ENCODE peak calls at places on chromosomes 16 and 17, in four cellular contexts. One of them, this sample, is unnamed.

GRCh38 chr17:76905036-76905435 is 36.8 kb downstream of the MGAT5B start:
- DNase-seq in NCI-H1092: no peak
- DNase-seq in stimulated activated CD8-positive, alpha-beta memory T cell treated with anti-CD3 and anti-CD28 coated beads, Interleukin-15, amount 100 ng/mL, for 1 hour: no peak
- DNase-seq in SHP77 treated with DMSO at 0.1 percent for 48 hours: no peak
- DNase-seq in this sample: no peak

GRCh38 chr17:78818932-78819331 is 21.7 kb downstream of the USP36 start:
- DNase-seq in NCI-H1092: no peak
- DNase-seq in stimulated activated CD8-positive, alpha-beta memory T cell treated with anti-CD3 and anti-CD28 coated beads, Interleukin-15, amount 100 ng/mL, for 1 hour: peak
- DNase-seq in SHP77 treated with DMSO at 0.1 percent for 48 hours: no peak
- DNase-seq in this sample: no peak

GRCh38 chr17:62187681-62188080 is 122.6 kb upstream of the MED13 start:
- DNase-seq in NCI-H1092: no peak
- DNase-seq in stimulated activated CD8-positive, alpha-beta memory T cell treated with anti-CD3 and anti-CD28 coated beads, Interleukin-15, amount 100 ng/mL, for 1 hour: no peak
- DNase-seq in SHP77 treated with DMSO at 0.1 percent for 48 hours: no peak
- DNase-seq in this sample: no peak

GRCh38 chr17:36824678-36825091 is 112.6 kb upstream of the LHX1 start:
- DNase-seq in NCI-H1092: no peak
- DNase-seq in stimulated activated CD8-positive, alpha-beta memory T cell treated with anti-CD3 and anti-CD28 coated beads, Interleukin-15, amount 100 ng/mL, for 1 hour: no peak
- DNase-seq in SHP77 treated with DMSO at 0.1 percent for 48 hours: no peak
- DNase-seq in this sample: no peak

GRCh38 chr16:27318399-27319256 is 4.9 kb downstream of the IL4R start:
- DNase-seq in NCI-H1092: no peak
- DNase-seq in stimulated activated CD8-positive, alpha-beta memory T cell treated with anti-CD3 and anti-CD28 coated beads, Interleukin-15, amount 100 ng/mL, for 1 hour: peak
- DNase-seq in SHP77 treated with DMSO at 0.1 percent for 48 hours: no peak
- DNase-seq in this sample: no peak

GRCh38 chr16:67279296-67280089 is at the start of gene PLEKHG4:
- DNase-seq in NCI-H1092: peak
- DNase-seq in stimulated activated CD8-positive, alpha-beta memory T cell treated with anti-CD3 and anti-CD28 coated beads, Interleukin-15, amount 100 ng/mL, for 1 hour: peak
- DNase-seq in SHP77 treated with DMSO at 0.1 percent for 48 hours: peak
- DNase-seq in this sample: no peak

GRCh38 chr16:84730406-84731106 is 30.8 kb downstream of the USP10 start:
- DNase-seq in NCI-H1092: no peak
- DNase-seq in stimulated activated CD8-positive, alpha-beta memory T cell treated with anti-CD3 and anti-CD28 coated beads, Interleukin-15, amount 100 ng/mL, for 1 hour: no peak
- DNase-seq in SHP77 treated with DMSO at 0.1 percent for 48 hours: peak
- DNase-seq in this sample: peak

GRCh38 chr17:39178516-39178915 is 12.6 kb upstream of the ARL5C start:
- DNase-seq in NCI-H1092: no peak
- DNase-seq in stimulated activated CD8-positive, alpha-beta memory T cell treated with anti-CD3 and anti-CD28 coated beads, Interleukin-15, amount 100 ng/mL, for 1 hour: no peak
- DNase-seq in SHP77 treated with DMSO at 0.1 percent for 48 hours: no peak
- DNase-seq in this sample: no peak

GRCh38 chr16:80583466-80583865 is 42.7 kb downstream of the DYNLRB2 start:
- DNase-seq in NCI-H1092: no peak
- DNase-seq in stimulated activated CD8-positive, alpha-beta memory T cell treated with anti-CD3 and anti-CD28 coated beads, Interleukin-15, amount 100 ng/mL, for 1 hour: no peak
- DNase-seq in SHP77 treated with DMSO at 0.1 percent for 48 hours: no peak
- DNase-seq in this sample: no peak

GRCh38 chr17:796609-797008 is 14.5 kb downstream of the MRM3 start:
- DNase-seq in NCI-H1092: no peak
- DNase-seq in stimulated activated CD8-positive, alpha-beta memory T cell treated with anti-CD3 and anti-CD28 coated beads, Interleukin-15, amount 100 ng/mL, for 1 hour: no peak
- DNase-seq in SHP77 treated with DMSO at 0.1 percent for 48 hours: no peak
- DNase-seq in this sample: no peak

GRCh38 chr17:49089094-49089493 is 43.5 kb upstream of the B4GALNT2 start:
- DNase-seq in NCI-H1092: no peak
- DNase-seq in stimulated activated CD8-positive, alpha-beta memory T cell treated with anti-CD3 and anti-CD28 coated beads, Interleukin-15, amount 100 ng/mL, for 1 hour: no peak
- DNase-seq in SHP77 treated with DMSO at 0.1 percent for 48 hours: no peak
- DNase-seq in this sample: no peak

GRCh38 chr17:57502696-57503307 is 242.3 kb downstream of the CCDC182 start:
- DNase-seq in NCI-H1092: no peak
- DNase-seq in stimulated activated CD8-positive, alpha-beta memory T cell treated with anti-CD3 and anti-CD28 coated beads, Interleukin-15, amount 100 ng/mL, for 1 hour: no peak
- DNase-seq in SHP77 treated with DMSO at 0.1 percent for 48 hours: no peak
- DNase-seq in this sample: no peak